ENCODE peak calls at places on chromosomes 11 and 22, in five cellular contexts. K is epithelial cell of proximal tubule, E is transverse colon, Z is lower lobe of right lung, N is NB4. I is an unnamed sample.

GRCh38 chr22:26708256-26709009 is 51.0 kb downstream of the MIAT start:
- DNase-seq in K (no peak), N (no peak), E (no peak), Z (no peak), I (no peak)

GRCh38 chr11:36702330-36703054 is 104.5 kb upstream of the RAG2 start:
- DNase-seq in N (peak; percentile 74), Z (no peak), K (peak; percentile 40), E (no peak), I (peak; percentile 62)

GRCh38 chr11:2580444-2581050 is 119.2 kb downstream of the KCNQ1OT1 start:
- DNase-seq in K (no peak), E (peak; percentile 6), N (no peak), Z (peak; percentile 35), I (no peak)

GRCh38 chr11:114762437-114762836 is 84.1 kb downstream of the NXPE2 start:
- DNase-seq in K (no peak), N (peak; percentile 59), Z (peak; percentile 58), E (peak; percentile 86), I (peak; percentile 31)

GRCh38 chr22:37643225-37643847 is 3.9 kb downstream of the SH3BP1 start:
- DNase-seq in Z (peak; percentile 90), N (peak; percentile 77), K (no peak), E (peak; percentile 93), I (no peak)

GRCh38 chr22:37019309-37020191 is at the start of the genes MPST and TST:
- DNase-seq in K (no peak), Z (peak; percentile 89), E (peak; percentile 84), N (peak; percentile 87), I (no peak)

GRCh38 chr22:49976439-49977175 is 16.0 kb downstream of the PIM3 start:
- DNase-seq in Z (no peak), N (peak; percentile 38), E (peak; percentile 8), K (no peak), I (no peak)

GRCh38 chr11:33930317-33931021 is 38.6 kb upstream of the LMO2 start:
- DNase-seq in E (no peak), Z (no peak), K (no peak), N (peak; percentile 98), I (no peak)

GRCh38 chr11:10779086-10779485 is 28.0 kb downstream of the CTR9 start:
- DNase-seq in K (no peak), Z (no peak), N (no peak), E (no peak), I (no peak)
- TF ChIP-seq CTCF in K (no peak), Z (no peak), N (no peak), E (no peak), I (no peak)

DNA sequence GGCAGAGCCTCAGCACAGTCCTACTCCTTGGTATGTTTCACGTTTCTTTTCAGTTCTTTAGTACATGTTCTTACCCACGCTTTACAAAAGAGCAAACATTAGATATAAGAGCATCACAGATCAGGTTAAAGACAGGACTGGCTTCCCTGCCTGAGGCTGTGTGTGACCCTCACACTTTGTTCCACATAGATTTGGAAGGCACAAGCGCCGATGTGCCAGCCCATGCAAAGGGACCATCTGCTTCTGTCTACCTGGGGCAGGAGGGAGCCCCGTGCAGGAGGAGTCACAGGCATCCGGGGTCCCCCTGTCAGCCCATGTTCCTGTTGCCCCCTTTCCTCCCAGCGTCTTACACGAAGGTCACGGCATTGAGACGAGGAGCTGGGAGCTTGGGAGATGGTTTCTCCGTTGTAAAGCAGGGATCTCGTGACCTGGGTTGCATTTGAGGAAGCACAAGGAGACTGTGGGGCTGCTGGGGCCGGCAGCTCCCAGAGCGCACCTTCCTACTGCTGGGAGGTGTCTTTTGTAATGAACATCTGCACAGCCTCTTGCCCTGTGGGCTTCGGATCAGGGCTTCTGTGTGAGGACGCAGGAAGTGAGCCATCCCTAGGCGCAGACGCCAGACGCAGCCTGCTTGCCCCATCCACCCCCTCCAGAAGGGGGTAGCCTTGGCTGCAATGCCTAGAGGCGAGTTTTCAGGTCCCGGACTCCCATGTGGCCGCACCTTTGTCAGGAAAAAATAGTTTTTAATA is 72.6 kb downstream of the SCN3B start:
- DNase-seq in N (no peak), Z (no peak), E (no peak), K (no peak), I (no peak)
- TF ChIP-seq CTCF in N (no peak), Z (no peak), E (no peak), K (no peak), I (no peak)

GRCh38 chr11:21137813-21138212 is 468.4 kb downstream of the NELL1 start:
- DNase-seq in E (no peak), N (no peak), K (no peak), Z (no peak), I (no peak)

GRCh38 chr11:21144556-21144955 is 475.2 kb downstream of the NELL1 start:
- DNase-seq in Z (no peak), K (no peak), N (no peak), E (no peak), I (no peak)

DNA sequence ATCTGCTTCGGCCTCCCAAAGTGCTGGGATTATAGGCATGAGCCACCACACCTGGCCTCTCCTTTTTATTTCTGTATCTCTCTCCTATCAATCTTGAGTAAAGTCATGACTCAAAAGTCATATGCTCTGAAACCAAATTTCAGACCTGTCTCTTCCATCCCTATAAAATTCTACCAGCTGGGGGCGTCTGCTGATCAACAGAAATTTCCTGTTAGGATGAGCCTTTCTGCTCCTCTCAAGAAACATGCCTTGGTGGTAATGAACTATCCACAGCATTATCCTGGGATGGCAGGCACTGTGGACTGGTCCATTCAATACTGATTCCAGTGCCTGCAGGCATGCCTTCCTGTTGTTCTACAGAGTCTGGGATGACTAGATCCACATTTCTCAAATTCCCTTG is 472.6 kb downstream of the NELL1 start:
- DNase-seq in Z (no peak), K (no peak), E (no peak), N (peak; percentile 13), I (no peak)
- TF ChIP-seq CTCF in Z (no peak), K (peak; percentile 60), E (no peak), N (no peak), I (peak; percentile 31)

DNA sequence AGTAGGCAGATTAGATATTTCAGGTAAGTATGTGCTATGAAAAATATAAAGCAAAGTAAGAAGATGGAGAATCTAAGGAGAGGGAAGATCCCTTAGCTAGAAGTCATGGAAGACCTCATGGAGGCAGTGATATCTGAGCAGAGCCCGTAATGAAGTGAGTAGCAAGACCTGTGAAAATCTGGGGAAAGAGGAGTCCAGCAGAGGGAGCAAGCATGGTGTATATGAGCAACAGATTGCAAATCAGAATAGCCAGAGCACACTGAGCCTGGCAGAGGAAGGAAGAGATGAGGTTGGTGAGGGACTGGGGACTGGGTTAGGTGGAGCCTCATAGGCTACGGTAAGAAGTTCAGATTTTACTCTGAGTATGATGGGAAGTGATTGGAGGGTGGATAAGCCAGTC is 9.4 kb downstream of the LHFPL7 start:
- DNase-seq in Z (no peak), K (no peak), N (peak; percentile 48), E (no peak), I (no peak)
- TF ChIP-seq CTCF in Z (no peak), K (peak; percentile 63), N (peak; percentile 56), E (no peak), I (peak; percentile 44)

GRCh38 chr11:56624661-56625110 is 10.0 kb upstream of the OR5M1 start:
- DNase-seq in Z (no peak), E (no peak), K (peak; percentile 69), N (peak; percentile 58), I (peak; percentile 48)
- TF ChIP-seq CTCF in Z (peak; percentile 35), E (peak; percentile 33), K (peak; percentile 73), N (peak; percentile 63), I (peak; percentile 48)

GRCh38 chr11:60589611-60590010 is 74.4 kb downstream of the MS4A13 start:
- DNase-seq in K (no peak), Z (no peak), N (no peak), E (no peak), I (no peak)
- TF ChIP-seq CTCF in K (peak; percentile 39), Z (no peak), N (peak; percentile 22), E (no peak), I (peak; percentile 38)

GRCh38 chr11:20873054-20873453 is 203.7 kb downstream of the NELL1 start:
- DNase-seq in K (peak; percentile 1), N (peak; percentile 65), E (no peak), Z (no peak), I (peak; percentile 22)
- TF ChIP-seq CTCF in K (peak; percentile 55), N (peak; percentile 59), E (no peak), Z (peak; percentile 24), I (peak; percentile 77)

GRCh38 chr11:104991994-104992393 is 23.6 kb upstream of the CASP4 start:
- DNase-seq in K (no peak), N (no peak), Z (no peak), E (no peak), I (no peak)
- TF ChIP-seq CTCF in K (no peak), N (no peak), Z (no peak), E (no peak), I (no peak)

DNA sequence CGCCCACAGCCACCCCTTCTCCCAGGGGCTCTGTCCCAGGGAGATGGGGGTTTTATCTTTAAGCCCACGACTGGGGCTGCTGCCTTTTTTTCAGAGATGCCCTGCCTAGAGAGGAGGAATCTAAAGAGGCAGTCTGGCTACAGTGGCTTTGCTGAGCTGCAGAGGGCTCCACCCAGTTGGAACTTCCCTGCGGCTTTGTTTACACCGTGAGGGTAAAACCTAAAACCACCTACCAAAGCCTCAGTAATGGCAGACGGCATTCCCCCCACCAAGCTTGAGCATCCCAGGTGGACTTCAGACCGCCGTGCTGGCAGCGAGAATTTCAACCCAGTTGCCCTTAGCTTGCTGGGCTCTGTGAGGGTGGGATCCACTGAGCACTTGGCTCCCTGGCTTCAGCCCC is 535.8 kb downstream of the NELL1 start:
- DNase-seq in K (no peak), N (no peak), E (no peak), Z (no peak), I (no peak)
- TF ChIP-seq CTCF in K (no peak), N (no peak), E (no peak), Z (no peak), I (no peak)

I was measured in LNCaP clone FGC.